ENCODE peak calls at places on chromosomes 6 and 20, in four cellular contexts. X, M, Z and B are unnamed samples.

GRCh38 chr6:134394905-134395304 is 77.0 kb upstream of the SGK1 start:
- DNase-seq in X (no peak), M (no peak), Z (no peak), B (no peak)

GRCh38 chr6:124949706-124950105 is 12.5 kb upstream of the RNF217 start:
- DNase-seq in X (no peak), M (no peak), Z (no peak), B (no peak)

GRCh38 chr20:14478126-14478525 is 140.7 kb upstream of the FLRT3 start:
- DNase-seq in X (no peak), M (no peak), Z (no peak), B (no peak)

GRCh38 chr20:53216856-53217576 is 244.9 kb downstream of the TSHZ2 start:
- DNase-seq in X (peak; percentile 80), M (peak; percentile 52), Z (peak; percentile 72), B (peak; percentile 35)

GRCh38 chr6:111172563-111172962 is 85.3 kb downstream of the SLC16A10 start:
- DNase-seq in X (no peak), M (no peak), Z (no peak), B (no peak)

GRCh38 chr6:25895773-25896172 is 21.7 kb upstream of the SLC17A3 start:
- DNase-seq in X (no peak), M (no peak), Z (no peak), B (no peak)

GRCh38 chr6:128899651-128900050 is 16.7 kb downstream of the LAMA2 start:
- DNase-seq in X (no peak), M (no peak), Z (no peak), B (no peak)

GRCh38 chr6:122555561-122555960 is 54.6 kb upstream of the PKIB start:
- DNase-seq in X (no peak), M (no peak), Z (no peak), B (no peak)

GRCh38 chr20:36830791-36831691 is 44.9 kb upstream of the TLDC2 start:
- DNase-seq in X (no peak), M (no peak), Z (no peak), B (no peak)

GRCh38 chr6:155436981-155437749 is 18.5 kb downstream of the NOX3 start:
- DNase-seq in X (no peak), M (peak; percentile 67), Z (no peak), B (no peak)

GRCh38 chr20:58986286-58986967 is 5.4 kb downstream of the NELFCD start:
- DNase-seq in X (no peak), M (no peak), Z (no peak), B (no peak)

GRCh38 chr6:152246554-152247337 is 390.4 kb downstream of the SYNE1 start:
- DNase-seq in X (no peak), M (no peak), Z (no peak), B (no peak)

GRCh38 chr6:42302441-42302840 is 84.8 kb upstream of the MRPS10 start:
- DNase-seq in X (no peak), M (no peak), Z (no peak), B (no peak)

GRCh38 chr6:158303210-158303731 is 9.0 kb upstream of the TULP4 start:
- DNase-seq in X (no peak), M (no peak), Z (no peak), B (no peak)

GRCh38 chr6:166751051-166751595 is 124.1 kb upstream of the RPS6KA2 start:
- DNase-seq in X (no peak), M (no peak), Z (no peak), B (no peak)

GRCh38 chr6:18118330-18118729 is 4.1 kb downstream of the NHLRC1 start:
- DNase-seq in X (peak; percentile 72), M (no peak), Z (no peak), B (no peak)

GRCh38 chr6:37242429-37243052 is 15.0 kb upstream of the TBC1D22B start:
- DNase-seq in X (no peak), M (peak; percentile 62), Z (no peak), B (peak; percentile 100)

GRCh38 chr6:1611322-1611571 is 1.5 kb downstream of the FOXC1 start:
- DNase-seq in X (no peak), M (peak; percentile 37), Z (no peak), B (no peak)

GRCh38 chr6:162184465-162184864 is 543.1 kb downstream of the PRKN start:
- DNase-seq in X (no peak), M (no peak), Z (no peak), B (peak; percentile 11)

GRCh38 chr6:161439093-161439492 is 165.2 kb upstream of the AGPAT4 start:
- DNase-seq in X (no peak), M (peak; percentile 48), Z (no peak), B (peak; percentile 81)